ENCODE peak calls at places on chromosomes 12 and 14, in eight cellular contexts. F is GM23338, Q is PC-3, J is MM.1S, G is hepatocyte, V is HCT116, W is neural progenitor cell, H is GM23248. Y is an unnamed sample.

GRCh38 chr12:122028165-122028591 is 6.5 kb downstream of the BCL7A start:
- DNase-seq in W (no peak), V (no peak), Q (no peak), H (peak), G (no peak), J (no peak), F (no peak), Y (peak)

GRCh38 chr14:21711360-21711961 is 37.8 kb upstream of the OR4E1 start:
- DNase-seq in J (peak), W (peak), Q (peak), G (peak), F (peak), V (peak), H (peak), Y (peak)

GRCh38 chr12:66623455-66623854 is 55.4 kb downstream of the GRIP1 start:
- DNase-seq in G (no peak), H (peak), V (no peak), F (no peak), J (no peak), W (no peak), Q (peak), Y (peak)

GRCh38 chr12:57796996-57797395 is 14.4 kb downstream of the TSFM start:
- DNase-seq in G (no peak), V (no peak), F (no peak), W (no peak), H (no peak), Q (no peak), J (no peak), Y (no peak)

GRCh38 chr14:92421756-92422155 is 91.8 kb upstream of the RIN3 start:
- DNase-seq in H (no peak), Q (no peak), V (no peak), G (peak), F (no peak), W (no peak), J (no peak), Y (no peak)

GRCh38 chr14:89617471-89618291 is 200.6 kb upstream of the FOXN3 start:
- DNase-seq in J (peak), Q (peak), G (peak), W (peak), F (peak), H (peak), V (no peak), Y (peak)

GRCh38 chr12:109433618-109434017 is 43.5 kb downstream of the KCTD10 start:
- DNase-seq in H (peak), W (peak), Q (no peak), V (no peak), G (no peak), J (no peak), F (peak), Y (no peak)

GRCh38 chr12:15404485-15404884 is 82.2 kb downstream of the PTPRO start:
- DNase-seq in V (no peak), W (no peak), J (no peak), H (peak), G (no peak), F (no peak), Q (peak), Y (no peak)

GRCh38 chr14:97703006-97703760 is 906.0 kb downstream of the VRK1 start:
- DNase-seq in G (no peak), V (no peak), J (peak), W (no peak), H (no peak), Q (peak), F (no peak), Y (no peak)

GRCh38 chr12:49924847-49925246 is 21.1 kb upstream of the FAIM2 start:
- DNase-seq in H (no peak), J (no peak), V (no peak), W (no peak), F (no peak), Q (no peak), G (no peak), Y (no peak)

GRCh38 chr12:47218191-47218654 is 138.5 kb upstream of the AMIGO2 start:
- DNase-seq in H (no peak), W (no peak), Q (no peak), V (no peak), F (no peak), G (no peak), J (no peak), Y (peak)

GRCh38 chr12:8045952-8046944 is 13.7 kb downstream of the FOXJ2 start:
- DNase-seq in W (peak), V (no peak), J (peak), H (peak), G (peak), Q (peak), F (peak), Y (peak)

GRCh38 chr12:1350055-1350933 is 244.1 kb downstream of the FBXL14 start:
- DNase-seq in J (no peak), V (no peak), G (peak), W (no peak), Q (peak), F (no peak), H (peak), Y (no peak)

GRCh38 chr12:18250313-18250916 is 10.9 kb upstream of the PIK3C2G start:
- DNase-seq in W (peak), F (peak), Q (peak), J (peak), H (peak), G (peak), V (peak), Y (peak)

GRCh38 chr12:75438052-75438754 is 42.4 kb upstream of the GLIPR1 start:
- DNase-seq in G (no peak), F (no peak), H (no peak), V (no peak), J (no peak), Q (no peak), W (no peak), Y (no peak)
- H2AFZ ChIP-seq in G (no peak), F (peak), H (no peak), V (no peak), J (no peak), Q (no peak), W (no peak), Y (no peak)

GRCh38 chr12:52223411-52224039 is 9.5 kb upstream of the KRT7 start:
- DNase-seq in H (peak), Q (peak), V (no peak), W (no peak), F (no peak), G (no peak), J (no peak), Y (no peak)

GRCh38 chr12:52221912-52222457 is 11.1 kb upstream of the KRT7 start:
- DNase-seq in V (peak), G (peak), F (peak), H (peak), Q (peak), W (peak), J (peak), Y (peak)

GRCh38 chr12:52224154-52224553 is 8.9 kb upstream of the KRT7 start:
- DNase-seq in F (no peak), Q (peak), G (no peak), V (no peak), J (no peak), W (no peak), H (peak), Y (no peak)

GRCh38 chr12:52220456-52220855 is 12.6 kb upstream of the KRT7 start:
- DNase-seq in Q (no peak), V (no peak), J (no peak), F (no peak), H (no peak), G (no peak), W (no peak), Y (no peak)

DNA sequence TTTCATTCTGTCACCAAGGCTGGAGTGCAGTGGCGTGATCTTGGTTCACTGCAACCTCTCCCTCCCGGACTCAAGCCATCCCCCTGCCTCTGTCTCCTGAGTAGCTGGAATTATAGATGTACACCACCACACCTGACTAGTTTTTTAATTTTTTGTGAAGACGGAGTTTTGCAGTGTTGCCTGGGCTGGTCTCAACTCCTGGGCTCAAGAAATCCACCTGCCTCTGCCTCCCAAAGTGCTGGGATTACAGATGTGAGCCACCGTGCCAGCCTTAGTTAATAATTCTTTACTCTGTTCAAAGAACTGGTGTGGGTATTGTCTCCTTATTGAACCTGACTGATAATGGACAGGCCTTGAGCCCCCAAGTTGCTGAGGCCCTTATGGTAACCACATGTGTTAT is 10.4 kb upstream of the KRT7 start:
- DNase-seq in H (no peak), J (no peak), F (no peak), W (no peak), Q (no peak), G (no peak), V (no peak), Y (no peak)
- TF ChIP-seq EZH2phosphoT487 in H (no peak), J (no peak), F (no peak), W (no peak), Q (no peak), G (no peak), V (no peak), Y (no peak)

GRCh38 chr12:119990382-119990874 is 1.4 kb downstream of the BICDL1 start:
- DNase-seq in Q (no peak), F (peak), H (no peak), G (no peak), V (no peak), J (no peak), W (peak), Y (peak)
- H3K4me3 ChIP-seq in Q (peak), F (peak), H (no peak), G (peak), V (peak), J (peak), W (peak), Y (peak)

DNA sequence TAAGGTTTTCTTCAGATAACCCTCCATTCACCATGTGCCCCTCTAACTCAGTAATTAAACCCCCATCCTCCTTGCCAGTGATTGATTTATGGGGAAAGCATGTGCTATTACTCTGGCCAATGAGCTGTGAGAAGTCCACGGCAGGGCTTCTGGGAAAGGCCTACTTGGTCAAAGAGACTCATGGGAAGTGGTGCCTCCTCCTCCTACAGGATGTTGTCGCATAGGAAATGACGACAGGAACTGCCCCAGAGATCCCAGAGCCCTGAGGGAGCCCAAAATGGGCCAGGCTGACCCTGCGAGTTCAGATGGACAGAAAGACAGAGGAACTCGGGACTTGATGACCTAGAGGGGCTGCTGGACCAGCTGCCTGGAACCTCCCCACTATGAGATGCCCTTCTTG is 938.1 kb upstream of the TMEM132C start:
- DNase-seq in W (no peak), Q (no peak), H (no peak), G (no peak), F (no peak), J (no peak), V (no peak), Y (no peak)
- H2AFZ ChIP-seq in W (no peak), Q (peak), H (no peak), G (no peak), F (no peak), J (no peak), V (no peak), Y (no peak)